ENCODE peak calls at places on chromosomes 4 and X, in eight cellular contexts. One of them, this sample, is unnamed.

GRCh38 chr4:53832549-53832948 is 231.9 kb downstream of the CHIC2 start:
- DNase-seq in upper lobe of left lung: no peak
- DNase-seq in sigmoid colon: no peak
- DNase-seq in transverse colon: no peak
- DNase-seq in spleen: no peak
- DNase-seq in GM12878: no peak
- DNase-seq in suprapubic skin: no peak
- DNase-seq in K562: no peak
- DNase-seq in this sample: no peak

GRCh38 chrX:68939868-68940267 is 111.0 kb downstream of the EFNB1 start:
- DNase-seq in upper lobe of left lung: peak; percentile 6
- DNase-seq in sigmoid colon: no peak
- DNase-seq in transverse colon: peak; percentile 1
- DNase-seq in spleen: peak; percentile 20
- DNase-seq in GM12878: no peak
- DNase-seq in suprapubic skin: no peak
- DNase-seq in K562: no peak
- DNase-seq in this sample: no peak

GRCh38 chrX:83416273-83416672 is 91.8 kb upstream of the POU3F4 start:
- DNase-seq in upper lobe of left lung: no peak
- DNase-seq in sigmoid colon: no peak
- DNase-seq in transverse colon: no peak
- DNase-seq in spleen: no peak
- DNase-seq in GM12878: no peak
- DNase-seq in suprapubic skin: no peak
- DNase-seq in K562: peak; percentile 0
- DNase-seq in this sample: no peak

GRCh38 chrX:94831364-94831763 is 1157.4 kb downstream of the FAM133A start:
- DNase-seq in upper lobe of left lung: no peak
- DNase-seq in sigmoid colon: no peak
- DNase-seq in transverse colon: no peak
- DNase-seq in spleen: no peak
- DNase-seq in GM12878: no peak
- DNase-seq in suprapubic skin: no peak
- DNase-seq in K562: no peak
- DNase-seq in this sample: no peak

GRCh38 chrX:30971761-30972603 is 82.9 kb upstream of the TAB3 start:
- DNase-seq in upper lobe of left lung: peak; percentile 28
- DNase-seq in sigmoid colon: no peak
- DNase-seq in transverse colon: peak; percentile 17
- DNase-seq in spleen: no peak
- DNase-seq in GM12878: no peak
- DNase-seq in suprapubic skin: no peak
- DNase-seq in K562: peak; percentile 51
- DNase-seq in this sample: no peak

GRCh38 chr4:144507309-144508101 is 138.5 kb upstream of the HHIP start:
- DNase-seq in upper lobe of left lung: no peak
- DNase-seq in sigmoid colon: no peak
- DNase-seq in transverse colon: no peak
- DNase-seq in spleen: no peak
- DNase-seq in GM12878: no peak
- DNase-seq in suprapubic skin: no peak
- DNase-seq in K562: no peak
- DNase-seq in this sample: no peak

GRCh38 chr4:182916483-182917181 is 554 bp downstream of the DCTD start:
- DNase-seq in upper lobe of left lung: peak; percentile 48
- DNase-seq in sigmoid colon: peak; percentile 84
- DNase-seq in transverse colon: peak; percentile 72
- DNase-seq in spleen: peak; percentile 91
- DNase-seq in GM12878: no peak
- DNase-seq in suprapubic skin: peak; percentile 82
- DNase-seq in K562: peak; percentile 57
- DNase-seq in this sample: no peak

GRCh38 chr4:158350161-158350560 is 139.9 kb downstream of the TMEM144 start:
- DNase-seq in upper lobe of left lung: no peak
- DNase-seq in sigmoid colon: no peak
- DNase-seq in transverse colon: no peak
- DNase-seq in spleen: no peak
- DNase-seq in GM12878: no peak
- DNase-seq in suprapubic skin: no peak
- DNase-seq in K562: no peak
- DNase-seq in this sample: no peak

GRCh38 chr4:110487873-110488272 is 11.9 kb downstream of the ENPEP start:
- DNase-seq in upper lobe of left lung: no peak
- DNase-seq in sigmoid colon: no peak
- DNase-seq in transverse colon: no peak
- DNase-seq in spleen: no peak
- DNase-seq in GM12878: no peak
- DNase-seq in suprapubic skin: no peak
- DNase-seq in K562: no peak
- DNase-seq in this sample: no peak

GRCh38 chrX:45172890-45173289 is 27.8 kb downstream of the DIPK2B start:
- DNase-seq in upper lobe of left lung: peak; percentile 34
- DNase-seq in sigmoid colon: no peak
- DNase-seq in transverse colon: no peak
- DNase-seq in spleen: no peak
- DNase-seq in GM12878: no peak
- DNase-seq in suprapubic skin: no peak
- DNase-seq in K562: peak; percentile 7
- DNase-seq in this sample: no peak

GRCh38 chr4:5524900-5525299 is 183.5 kb downstream of the EVC2 start:
- DNase-seq in upper lobe of left lung: no peak
- DNase-seq in sigmoid colon: no peak
- DNase-seq in transverse colon: no peak
- DNase-seq in spleen: no peak
- DNase-seq in GM12878: no peak
- DNase-seq in suprapubic skin: no peak
- DNase-seq in K562: no peak
- DNase-seq in this sample: peak; percentile 74

GRCh38 chr4:126071346-126072333 is 756.9 kb downstream of the FAT4 start:
- DNase-seq in upper lobe of left lung: peak; percentile 57
- DNase-seq in sigmoid colon: no peak
- DNase-seq in transverse colon: no peak
- DNase-seq in spleen: no peak
- DNase-seq in GM12878: no peak
- DNase-seq in suprapubic skin: no peak
- DNase-seq in K562: no peak
- DNase-seq in this sample: no peak

GRCh38 chr4:130563185-130563890 is 1467.4 kb downstream of the C4orf33 start:
- DNase-seq in upper lobe of left lung: no peak
- DNase-seq in sigmoid colon: peak; percentile 62
- DNase-seq in transverse colon: no peak
- DNase-seq in spleen: no peak
- DNase-seq in GM12878: no peak
- DNase-seq in suprapubic skin: no peak
- DNase-seq in K562: no peak
- DNase-seq in this sample: no peak

GRCh38 chr4:94649381-94650128 is 108.2 kb upstream of the BMPR1B start:
- DNase-seq in upper lobe of left lung: no peak
- DNase-seq in sigmoid colon: no peak
- DNase-seq in transverse colon: no peak
- DNase-seq in spleen: no peak
- DNase-seq in GM12878: no peak
- DNase-seq in suprapubic skin: no peak
- DNase-seq in K562: no peak
- DNase-seq in this sample: no peak

GRCh38 chrX:50618788-50619558 is 148.3 kb upstream of the DGKK start:
- DNase-seq in upper lobe of left lung: no peak
- DNase-seq in sigmoid colon: no peak
- DNase-seq in transverse colon: peak; percentile 8
- DNase-seq in spleen: no peak
- DNase-seq in GM12878: no peak
- DNase-seq in suprapubic skin: no peak
- DNase-seq in K562: no peak
- DNase-seq in this sample: no peak

GRCh38 chr4:136650541-136651277 is 881.6 kb downstream of the PCDH18 start:
- DNase-seq in upper lobe of left lung: no peak
- DNase-seq in sigmoid colon: no peak
- DNase-seq in transverse colon: no peak
- DNase-seq in spleen: no peak
- DNase-seq in GM12878: peak; percentile 34
- DNase-seq in suprapubic skin: no peak
- DNase-seq in K562: no peak
- DNase-seq in this sample: no peak

DNA sequence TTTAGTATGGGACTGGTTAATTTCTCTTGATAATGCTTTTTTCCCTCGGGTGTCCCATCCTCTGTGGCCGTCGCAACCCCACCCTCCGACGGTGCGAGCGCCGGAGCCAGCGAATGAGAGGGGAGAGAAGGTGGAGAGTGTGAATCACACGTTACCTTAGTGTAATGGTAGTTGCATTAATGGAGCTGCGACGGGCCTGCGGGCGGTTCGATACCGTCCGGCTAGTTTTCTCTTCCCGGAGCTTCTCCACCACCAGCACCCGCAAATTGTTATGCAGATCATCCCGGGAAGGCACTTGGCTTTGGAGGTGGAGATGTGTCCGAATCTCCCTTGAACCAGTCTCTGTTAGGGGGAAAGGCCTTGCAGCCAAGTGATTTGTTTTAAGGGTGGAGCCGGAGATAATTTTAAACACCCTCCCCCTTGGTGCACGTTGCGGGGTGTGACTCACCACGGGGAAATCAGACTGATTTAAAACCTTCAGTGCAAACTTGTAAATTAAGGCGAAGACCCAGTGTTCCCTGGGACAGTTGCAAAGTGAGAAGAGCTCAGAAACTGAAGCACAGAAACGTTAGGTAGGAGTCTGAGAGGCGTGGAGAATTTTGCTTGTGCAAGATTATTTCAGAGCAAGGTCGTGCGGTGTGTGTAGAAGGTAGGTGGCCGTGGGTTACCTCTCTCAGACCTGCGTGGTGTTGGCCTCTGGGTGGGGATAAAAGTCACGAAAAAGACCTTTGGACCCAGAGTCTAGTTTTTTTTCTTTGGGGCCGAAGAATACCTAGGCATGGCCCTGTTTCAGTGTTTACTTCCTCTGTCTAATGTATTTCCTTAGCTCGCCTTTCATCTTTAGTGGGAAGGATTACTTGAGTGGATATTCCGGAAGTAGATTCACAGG is 1.3 kb downstream of the AFF1 start:
- DNase-seq in upper lobe of left lung: peak; percentile 81
- DNase-seq in sigmoid colon: peak; percentile 90
- DNase-seq in transverse colon: peak; percentile 87
- DNase-seq in spleen: peak; percentile 92
- DNase-seq in GM12878: peak; percentile 88
- DNase-seq in suprapubic skin: peak; percentile 84
- DNase-seq in K562: peak; percentile 91
- DNase-seq in this sample: peak; percentile 95
- TF ChIP-seq POLR2AphosphoS5 in upper lobe of left lung: peak; percentile 73
- TF ChIP-seq POLR2AphosphoS5 in sigmoid colon: peak; percentile 61
- TF ChIP-seq POLR2AphosphoS5 in transverse colon: peak; percentile 86
- TF ChIP-seq POLR2AphosphoS5 in spleen: peak; percentile 83
- TF ChIP-seq POLR2AphosphoS5 in GM12878: peak; percentile 88
- TF ChIP-seq POLR2AphosphoS5 in suprapubic skin: peak; percentile 14
- TF ChIP-seq POLR2AphosphoS5 in K562: peak; percentile 80
- TF ChIP-seq POLR2AphosphoS5 in this sample: peak; percentile 61

GRCh38 chr4:178955614-178956013 is 1513.4 kb upstream of the AGA start:
- DNase-seq in upper lobe of left lung: no peak
- DNase-seq in sigmoid colon: no peak
- DNase-seq in transverse colon: no peak
- DNase-seq in spleen: no peak
- DNase-seq in GM12878: no peak
- DNase-seq in suprapubic skin: no peak
- DNase-seq in K562: no peak
- DNase-seq in this sample: no peak
- TF ChIP-seq CTCF in upper lobe of left lung: no peak
- TF ChIP-seq CTCF in sigmoid colon: no peak
- TF ChIP-seq CTCF in transverse colon: no peak
- TF ChIP-seq CTCF in spleen: no peak
- TF ChIP-seq CTCF in GM12878: no peak
- TF ChIP-seq CTCF in suprapubic skin: no peak
- TF ChIP-seq CTCF in K562: no peak
- TF ChIP-seq CTCF in this sample: no peak

GRCh38 chrX:56563231-56564116 is at the start of gene UBQLN2:
- DNase-seq in upper lobe of left lung: peak; percentile 80
- DNase-seq in sigmoid colon: peak; percentile 92
- DNase-seq in transverse colon: peak; percentile 85
- DNase-seq in spleen: peak; percentile 93
- DNase-seq in GM12878: no peak
- DNase-seq in suprapubic skin: peak; percentile 80
- DNase-seq in K562: peak; percentile 86
- DNase-seq in this sample: no peak
- TF ChIP-seq POLR2A in upper lobe of left lung: peak; percentile 67
- TF ChIP-seq POLR2A in sigmoid colon: peak; percentile 68
- TF ChIP-seq POLR2A in transverse colon: peak; percentile 83
- TF ChIP-seq POLR2A in spleen: peak; percentile 64
- TF ChIP-seq POLR2A in GM12878: peak; percentile 93
- TF ChIP-seq POLR2A in suprapubic skin: peak; percentile 19
- TF ChIP-seq POLR2A in K562: peak; percentile 86
- TF ChIP-seq POLR2A in this sample: peak; percentile 64

GRCh38 chrX:114050075-114050796 is 533.6 kb upstream of the HTR2C start:
- DNase-seq in upper lobe of left lung: no peak
- DNase-seq in sigmoid colon: no peak
- DNase-seq in transverse colon: no peak
- DNase-seq in spleen: no peak
- DNase-seq in GM12878: no peak
- DNase-seq in suprapubic skin: no peak
- DNase-seq in K562: no peak
- DNase-seq in this sample: no peak

GRCh38 chrX:114051667-114052315 is 532.1 kb upstream of the HTR2C start:
- DNase-seq in upper lobe of left lung: no peak
- DNase-seq in sigmoid colon: no peak
- DNase-seq in transverse colon: no peak
- DNase-seq in spleen: no peak
- DNase-seq in GM12878: no peak
- DNase-seq in suprapubic skin: no peak
- DNase-seq in K562: no peak
- DNase-seq in this sample: no peak

GRCh38 chrX:114049063-114049462 is 534.8 kb upstream of the HTR2C start:
- DNase-seq in upper lobe of left lung: no peak
- DNase-seq in sigmoid colon: no peak
- DNase-seq in transverse colon: no peak
- DNase-seq in spleen: no peak
- DNase-seq in GM12878: no peak
- DNase-seq in suprapubic skin: no peak
- DNase-seq in K562: peak; percentile 39
- DNase-seq in this sample: no peak

GRCh38 chrX:114047558-114047957 is 536.3 kb upstream of the HTR2C start:
- DNase-seq in upper lobe of left lung: no peak
- DNase-seq in sigmoid colon: no peak
- DNase-seq in transverse colon: no peak
- DNase-seq in spleen: no peak
- DNase-seq in GM12878: no peak
- DNase-seq in suprapubic skin: no peak
- DNase-seq in K562: no peak
- DNase-seq in this sample: no peak

DNA sequence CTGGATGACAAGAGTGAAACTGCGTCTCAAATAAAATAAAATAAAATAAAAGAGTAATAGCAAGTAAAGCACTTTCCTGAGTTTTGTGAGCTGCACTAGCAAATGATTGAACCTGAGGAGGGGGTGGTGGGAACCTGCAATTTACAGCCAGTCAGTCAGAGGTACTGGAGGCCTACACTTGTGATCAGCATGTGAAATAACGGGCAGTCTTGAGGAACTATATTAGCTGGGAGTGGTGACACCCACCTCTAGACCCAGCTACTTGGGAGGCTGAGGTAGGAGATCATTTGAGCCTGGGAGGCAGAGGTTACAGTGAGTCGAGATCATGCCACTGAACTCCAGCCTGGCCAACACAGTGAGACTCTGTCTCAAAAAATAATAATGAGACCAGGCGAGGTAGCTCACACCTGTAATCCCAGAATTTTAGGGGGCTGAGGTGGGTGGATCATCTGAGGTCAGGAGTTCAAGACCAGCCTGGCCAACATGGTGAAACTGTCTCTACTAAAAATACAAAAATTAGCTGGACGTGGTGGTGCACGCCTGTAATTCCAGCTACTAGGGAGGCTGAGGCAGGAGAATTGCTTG is 537.1 kb upstream of the HTR2C start:
- DNase-seq in upper lobe of left lung: no peak
- DNase-seq in sigmoid colon: no peak
- DNase-seq in transverse colon: no peak
- DNase-seq in spleen: no peak
- DNase-seq in GM12878: no peak
- DNase-seq in suprapubic skin: no peak
- DNase-seq in K562: no peak
- DNase-seq in this sample: no peak
- TF ChIP-seq POLR2AphosphoS5 in upper lobe of left lung: no peak
- TF ChIP-seq POLR2AphosphoS5 in sigmoid colon: no peak
- TF ChIP-seq POLR2AphosphoS5 in transverse colon: no peak
- TF ChIP-seq POLR2AphosphoS5 in spleen: no peak
- TF ChIP-seq POLR2AphosphoS5 in GM12878: no peak
- TF ChIP-seq POLR2AphosphoS5 in suprapubic skin: no peak
- TF ChIP-seq POLR2AphosphoS5 in K562: no peak
- TF ChIP-seq POLR2AphosphoS5 in this sample: no peak